ENCODE peak calls at places on chromosome 18, in six cellular contexts. M is AG08395; E is activated CD8-positive, alpha-beta memory T cell treated with anti-CD3 and anti-CD28 coated beads for 24 hours; J is mammary epithelial cell; T is NCI-H748 treated with DMSO at 0.1 percent for 48 hours; V is hepatocyte. Z is an unnamed sample.

GRCh38 chr18:28078849-28079248 is 98.1 kb downstream of the CDH2 start:
- DNase-seq in M (no peak), E (no peak), J (no peak), T (no peak), V (no peak), Z (no peak)

GRCh38 chr18:48492880-48493279 is 46.0 kb upstream of the CTIF start:
- DNase-seq in M (no peak), E (no peak), J (no peak), T (no peak), V (no peak), Z (no peak)

GRCh38 chr18:49967914-49968313 is 154.6 kb upstream of the ACAA2 start:
- DNase-seq in M (no peak), E (no peak), J (no peak), T (no peak), V (no peak), Z (peak)

GRCh38 chr18:35736696-35737095 is 155.2 kb downstream of the GALNT1 start:
- DNase-seq in M (no peak), E (no peak), J (no peak), T (no peak), V (no peak), Z (no peak)

GRCh38 chr18:10518595-10519273 is 7.1 kb upstream of the NAPG start:
- DNase-seq in M (peak), E (no peak), J (no peak), T (peak), V (peak), Z (peak)

GRCh38 chr18:11251229-11251890 is 102.0 kb upstream of the PIEZO2 start:
- DNase-seq in M (peak), E (no peak), J (no peak), T (no peak), V (no peak), Z (peak)

GRCh38 chr18:37322497-37323035 is 243.0 kb downstream of the CELF4 start:
- DNase-seq in M (peak), E (peak), J (no peak), T (no peak), V (peak), Z (peak)

GRCh38 chr18:76572517-76573247 is 77.6 kb upstream of the ZNF516 start:
- DNase-seq in M (no peak), E (no peak), J (no peak), T (no peak), V (peak), Z (no peak)

GRCh38 chr18:52694804-52695203 is 354.8 kb downstream of the DCC start:
- DNase-seq in M (peak), E (no peak), J (no peak), T (peak), V (peak), Z (peak)

GRCh38 chr18:1394426-1394825 is 489.8 kb downstream of the ADCYAP1 start:
- DNase-seq in M (no peak), E (no peak), J (no peak), T (no peak), V (no peak), Z (no peak)

GRCh38 chr18:50240083-50240563 is 26.2 kb downstream of the CFAP53 start:
- DNase-seq in M (no peak), E (no peak), J (peak), T (no peak), V (peak), Z (peak)

GRCh38 chr18:3595282-3596273 is 145.6 kb downstream of the TGIF1 start:
- DNase-seq in M (peak), E (peak), J (peak), T (peak), V (peak), Z (peak)

GRCh38 chr18:36096955-36097354 is 29.6 kb upstream of the RPRD1A start:
- DNase-seq in M (no peak), E (no peak), J (no peak), T (peak), V (no peak), Z (no peak)

GRCh38 chr18:25420091-25420490 is 68.1 kb upstream of the ZNF521 start:
- DNase-seq in M (no peak), E (no peak), J (no peak), T (no peak), V (no peak), Z (no peak)

GRCh38 chr18:74840492-74841167 is 243.0 kb downstream of the ZNF407 start:
- DNase-seq in M (peak), E (no peak), J (peak), T (no peak), V (no peak), Z (peak)

Z was measured in kidney tubule cell.